ENCODE peak calls at places on chromosomes 3 and 15, in six cellular contexts. One of them, this sample, is unnamed.
A peak's percentile ranks its signal among the peaks of the same experiment; 100 is the strongest.

GRCh38 chr15:53445531-53445930 is 313.9 kb downstream of the WDR72 start:
- DNase-seq in lower leg skin: no peak
- DNase-seq in kidney: no peak
- DNase-seq in GM23248: no peak
- DNase-seq in hippocampal formation: no peak
- DNase-seq in Calu3: no peak
- DNase-seq in this sample: no peak

GRCh38 chr15:70741107-70741511 is 22.2 kb downstream of the UACA start:
- DNase-seq in hippocampal formation: no peak
- DNase-seq in lower leg skin: peak; percentile 81
- DNase-seq in kidney: no peak
- DNase-seq in Calu3: peak; percentile 52
- DNase-seq in GM23248: peak; percentile 89
- DNase-seq in this sample: peak; percentile 80

GRCh38 chr3:31919528-31919927 is 61.5 kb downstream of the OSBPL10 start:
- DNase-seq in Calu3: no peak
- DNase-seq in kidney: no peak
- DNase-seq in lower leg skin: no peak
- DNase-seq in GM23248: no peak
- DNase-seq in hippocampal formation: no peak
- DNase-seq in this sample: no peak

GRCh38 chr15:62647195-62647865 is 395.2 kb upstream of the TPM1 start:
- DNase-seq in kidney: no peak
- DNase-seq in hippocampal formation: no peak
- DNase-seq in GM23248: peak; percentile 78
- DNase-seq in lower leg skin: peak; percentile 43
- DNase-seq in Calu3: peak; percentile 48
- DNase-seq in this sample: peak; percentile 75

GRCh38 chr3:78873641-78874040 is 894.2 kb downstream of the ROBO1 start:
- DNase-seq in lower leg skin: no peak
- DNase-seq in Calu3: no peak
- DNase-seq in hippocampal formation: no peak
- DNase-seq in GM23248: no peak
- DNase-seq in kidney: no peak
- DNase-seq in this sample: no peak

GRCh38 chr15:52834379-52834778 is 44.2 kb upstream of the ONECUT1 start:
- DNase-seq in kidney: no peak
- DNase-seq in lower leg skin: no peak
- DNase-seq in GM23248: no peak
- DNase-seq in Calu3: no peak
- DNase-seq in hippocampal formation: no peak
- DNase-seq in this sample: no peak

GRCh38 chr15:45386974-45387373 is 8.6 kb upstream of the GATM start:
- DNase-seq in kidney: no peak
- DNase-seq in lower leg skin: no peak
- DNase-seq in hippocampal formation: no peak
- DNase-seq in Calu3: no peak
- DNase-seq in GM23248: no peak
- DNase-seq in this sample: no peak

GRCh38 chr3:23608650-23609049 is 197.1 kb upstream of the UBE2E1 start:
- DNase-seq in kidney: no peak
- DNase-seq in Calu3: no peak
- DNase-seq in GM23248: no peak
- DNase-seq in lower leg skin: no peak
- DNase-seq in hippocampal formation: no peak
- DNase-seq in this sample: no peak

GRCh38 chr3:60392501-60392900 is 858.8 kb downstream of the FHIT start:
- DNase-seq in kidney: no peak
- DNase-seq in hippocampal formation: no peak
- DNase-seq in GM23248: no peak
- DNase-seq in Calu3: no peak
- DNase-seq in lower leg skin: no peak
- DNase-seq in this sample: no peak

This sample was measured in astrocyte of the spinal cord.